ENCODE peak calls at places on chromosome 17, in eight cellular contexts. Z, A, N, K, O, I, E and X are unnamed samples.

GRCh38 chr17:13429201-13429600 is 172.5 kb downstream of the HS3ST3A1 start:
- DNase-seq in O (no peak), N (peak; percentile 71), Z (peak; percentile 81), I (no peak), E (no peak), K (peak; percentile 28), A (no peak), X (no peak)

GRCh38 chr17:830950-831349 is 48.8 kb downstream of the MRM3 start:
- DNase-seq in A (no peak), K (no peak), O (no peak), Z (no peak), E (no peak), I (no peak), N (no peak), X (no peak)

GRCh38 chr17:57670769-57671545 is 74.1 kb downstream of the CCDC182 start:
- DNase-seq in O (peak; percentile 31), I (no peak), A (no peak), N (no peak), Z (no peak), K (no peak), E (no peak), X (no peak)

GRCh38 chr17:65057520-65058075 is 1.1 kb upstream of the GNA13 start:
- DNase-seq in Z (no peak), I (peak; percentile 55), O (no peak), A (no peak), N (no peak), E (no peak), K (no peak), X (peak; percentile 94)

GRCh38 chr17:16398270-16399267 is 16.8 kb upstream of the TRPV2 start:
- DNase-seq in I (no peak), E (no peak), N (no peak), K (no peak), A (no peak), Z (no peak), O (no peak), X (no peak)

GRCh38 chr17:50274142-50274944 is at the start of gene TMEM92:
- DNase-seq in I (peak; percentile 71), E (no peak), A (no peak), K (no peak), O (peak; percentile 70), N (no peak), Z (no peak), X (no peak)

GRCh38 chr17:51046527-51047384 is 73.9 kb downstream of the SPAG9 start:
- DNase-seq in E (no peak), K (peak; percentile 94), I (peak; percentile 26), N (peak; percentile 64), O (no peak), Z (peak; percentile 85), A (no peak), X (no peak)

GRCh38 chr17:80909635-80910034 is 82.0 kb upstream of the CHMP6 start:
- DNase-seq in Z (no peak), A (no peak), N (no peak), O (no peak), E (no peak), K (no peak), I (no peak), X (no peak)

GRCh38 chr17:79544142-79544914 is 66.5 kb downstream of the RBFOX3 start:
- DNase-seq in A (no peak), K (no peak), Z (no peak), I (no peak), E (no peak), O (no peak), N (no peak), X (no peak)

GRCh38 chr17:5078106-5079028 is at the start of gene ZFP3:
- DNase-seq in A (peak; percentile 88), K (peak; percentile 30), I (peak; percentile 92), Z (peak; percentile 55), O (peak; percentile 89), E (no peak), N (peak; percentile 40), X (no peak)
- H3K4me3 ChIP-seq in A (peak within 1 kb of the TSS; percentile 89), K (peak within 1 kb of the TSS; percentile 54), I (peak within 1 kb of the TSS; percentile 61), Z (peak within 1 kb of the TSS; percentile 68), O (peak within 1 kb of the TSS; percentile 90), E (peak within 1 kb of the TSS; percentile 83), N (peak within 1 kb of the TSS; percentile 86), X (peak within 1 kb of the TSS; percentile 73)

GRCh38 chr17:8740486-8740885 is 4.2 kb downstream of the CCDC42 start:
- DNase-seq in O (peak; percentile 43), I (no peak), K (no peak), Z (no peak), E (no peak), N (no peak), A (no peak), X (no peak)
- TF ChIP-seq CTCF in O (no peak), I (no peak), K (no peak), Z (no peak), E (no peak), N (no peak), A (no peak), X (no peak)

GRCh38 chr17:74923538-74924249 is 379 bp upstream of the OTOP2 start:
- DNase-seq in Z (peak; percentile 6), A (peak; percentile 66), I (peak; percentile 64), N (no peak), E (peak; percentile 19), O (no peak), K (no peak), X (no peak)
- H3K4me3 ChIP-seq in Z (no peak overlapping the region), A (peak overlapping the region; percentile 44), I (peak overlapping the region; percentile 46), N (no peak overlapping the region), E (peak overlapping the region; percentile 62), O (no peak overlapping the region), K (no peak overlapping the region), X (peak overlapping the region; percentile 40)

GRCh38 chr17:44911133-44912001 is 3.9 kb downstream of the GFAP start:
- DNase-seq in E (no peak), O (peak; percentile 77), N (no peak), K (no peak), I (peak; percentile 87), A (no peak), Z (peak; percentile 35), X (no peak)
- TF ChIP-seq CTCF in E (peak; percentile 39), O (peak; percentile 46), N (peak; percentile 51), K (peak; percentile 85), I (peak; percentile 66), A (peak; percentile 35), Z (peak; percentile 77), X (peak; percentile 66)

GRCh38 chr17:17565471-17566365 is 25.8 kb downstream of the PEMT start:
- DNase-seq in O (no peak), A (no peak), I (no peak), Z (no peak), N (no peak), K (no peak), E (no peak), X (no peak)
- H3K4me3 ChIP-seq in O (no peak overlapping the region), A (no peak overlapping the region), I (no peak overlapping the region), Z (no peak overlapping the region), N (no peak overlapping the region), K (no peak overlapping the region), E (no peak overlapping the region), X (no peak overlapping the region)